ENCODE peak calls at places on chromosomes 6 and 20, in four cellular contexts. M is IMR-90, X is fibroblast of pulmonary artery, S is fibroblast of mammary gland. A is an unnamed sample.
A peak's percentile ranks its signal among the peaks of the same experiment; 100 is the strongest.

GRCh38 chr6:43444601-43445000 is 10.7 kb downstream of the DLK2 start:
- DNase-seq in S (no peak), X (no peak), M (no peak), A (no peak)

GRCh38 chr6:11632795-11633511 is 95.4 kb downstream of the TMEM170B start:
- DNase-seq in M (peak; percentile 90), X (peak; percentile 52), S (peak; percentile 16), A (no peak)

GRCh38 chr6:134296762-134297161 is 21.1 kb downstream of the SGK1 start:
- DNase-seq in X (no peak), S (no peak), M (no peak), A (no peak)

GRCh38 chr6:24897186-24897585 is 38.6 kb downstream of the RIPOR2 start:
- DNase-seq in M (no peak), X (no peak), S (no peak), A (no peak)

GRCh38 chr6:108791700-108792099 is 56.5 kb upstream of the ARMC2 start:
- DNase-seq in S (no peak), X (no peak), M (no peak), A (no peak)

GRCh38 chr20:44291754-44292153 is 19.2 kb downstream of the FITM2 start:
- DNase-seq in S (no peak), M (no peak), X (no peak), A (no peak)

GRCh38 chr6:84773431-84774173 is 9.2 kb upstream of the TBX18 start:
- DNase-seq in M (no peak), S (no peak), X (peak; percentile 73), A (no peak)

GRCh38 chr6:161788531-161788930 is 514.7 kb upstream of the AGPAT4 start:
- DNase-seq in M (no peak), S (no peak), X (no peak), A (no peak)

GRCh38 chr20:4056880-4057279 is 41.5 kb upstream of the RNF24 start:
- DNase-seq in S (no peak), M (no peak), X (no peak), A (no peak)

GRCh38 chr6:72620866-72621242 is 1.0 kb upstream of the KCNQ5 start:
- DNase-seq in S (no peak), M (no peak), X (no peak), A (no peak)

GRCh38 chr6:2891768-2892170 is 11.3 kb downstream of the SERPINB9 start:
- DNase-seq in S (no peak), X (no peak), M (no peak), A (peak; percentile 53)

GRCh38 chr6:128111096-128111495 is 210.2 kb upstream of the THEMIS start:
- DNase-seq in S (peak; percentile 11), M (peak; percentile 5), X (peak; percentile 31), A (no peak)

GRCh38 chr6:168145747-168146596 is 67.0 kb upstream of the FRMD1 start:
- DNase-seq in M (no peak), S (no peak), X (no peak), A (no peak)

GRCh38 chr6:108074057-108074358 is 533 bp downstream of the OSTM1 start:
- DNase-seq in X (no peak), S (no peak), M (peak; percentile 31), A (no peak)

GRCh38 chr6:15543262-15543917 is 119.4 kb downstream of the DTNBP1 start:
- DNase-seq in X (no peak), M (no peak), S (no peak), A (no peak)

GRCh38 chr6:150293423-150294280 is 75.2 kb upstream of the IYD start:
- DNase-seq in X (peak; percentile 52), S (peak; percentile 92), M (peak; percentile 74), A (peak; percentile 65)

GRCh38 chr6:133587841-133588240 is 301.1 kb upstream of the TCF21 start:
- DNase-seq in X (peak; percentile 47), S (peak; percentile 84), M (peak; percentile 87), A (peak; percentile 47)

GRCh38 chr6:12585497-12585958 is 131.0 kb upstream of the PHACTR1 start:
- DNase-seq in S (no peak), M (peak; percentile 19), X (peak; percentile 86), A (no peak)

GRCh38 chr20:46293084-46293483 is 15.2 kb downstream of the CDH22 start:
- DNase-seq in X (peak; percentile 68), M (peak; percentile 52), S (peak; percentile 34), A (peak; percentile 11)

GRCh38 chr6:168171673-168172352 is 92.8 kb upstream of the FRMD1 start:
- DNase-seq in X (no peak), S (no peak), M (no peak), A (no peak)

GRCh38 chr6:11888725-11889124 is 110.1 kb upstream of the ADTRP start:
- DNase-seq in S (no peak), M (no peak), X (no peak), A (no peak)

GRCh38 chr20:3653921-3654320 is 9.3 kb downstream of the GFRA4 start:
- DNase-seq in X (no peak), S (no peak), M (no peak), A (no peak)

GRCh38 chr20:50034567-50035170 is 51.9 kb downstream of the SNAI1 start:
- DNase-seq in M (peak; percentile 37), S (peak; percentile 36), X (peak; percentile 58), A (no peak)

GRCh38 chr6:168451805-168452204 is 10.8 kb downstream of the SMOC2 start:
- DNase-seq in M (no peak), X (no peak), S (no peak), A (no peak)

GRCh38 chr6:83226517-83226916 is 33.4 kb downstream of the RWDD2A start:
- DNase-seq in M (peak; percentile 39), S (peak; percentile 10), X (no peak), A (no peak)

GRCh38 chr20:3857405-3857804 is 10.8 kb downstream of the MAVS start:
- DNase-seq in X (no peak), S (no peak), M (no peak), A (no peak)

GRCh38 chr20:8427419-8428065 is 295.5 kb downstream of the PLCB1 start:
- DNase-seq in X (peak; percentile 95), S (no peak), M (peak; percentile 17), A (no peak)

GRCh38 chr6:143015300-143015706 is 45.4 kb upstream of the AIG1 start:
- DNase-seq in S (peak; percentile 17), M (no peak), X (no peak), A (no peak)

GRCh38 chr6:36839819-36840379 is 655 bp upstream of the CPNE5 start:
- DNase-seq in M (no peak), X (no peak), S (no peak), A (no peak)

GRCh38 chr20:57082546-57082945 is 183.9 kb downstream of the BMP7 start:
- DNase-seq in X (no peak), S (no peak), M (no peak), A (no peak)

GRCh38 chr6:168535711-168536110 is 94.7 kb downstream of the SMOC2 start:
- DNase-seq in X (no peak), S (no peak), M (no peak), A (no peak)

GRCh38 chr6:89439014-89439413 is 6.1 kb downstream of the ANKRD6 start:
- DNase-seq in X (no peak), M (no peak), S (no peak), A (no peak)
- H3K4me3 ChIP-seq in X (no peak overlapping the region), M (no peak overlapping the region), S (no peak overlapping the region), A (no peak overlapping the region)

GRCh38 chr6:53796791-53797190 is 2.0 kb downstream of the LRRC1 start:
- DNase-seq in X (no peak), M (no peak), S (no peak), A (no peak)
- H3K4me3 ChIP-seq in X (no peak overlapping the region), M (no peak overlapping the region), S (no peak overlapping the region), A (no peak overlapping the region)

GRCh38 chr20:1490643-1491042 is 577 bp downstream of the SIRPB2 start:
- DNase-seq in S (no peak), M (no peak), X (no peak), A (no peak)
- H3K4me3 ChIP-seq in S (no peak overlapping the region), M (no peak overlapping the region), X (no peak overlapping the region), A (no peak overlapping the region)

GRCh38 chr20:62920039-62920645 is 6.2 kb downstream of the DIDO1 start:
- DNase-seq in S (no peak), M (no peak), X (no peak), A (no peak)

GRCh38 chr20:62916703-62917476 is 9.4 kb downstream of the DIDO1 start:
- DNase-seq in M (no peak), S (no peak), X (no peak), A (no peak)

GRCh38 chr20:62918830-62919229 is 7.5 kb downstream of the DIDO1 start:
- DNase-seq in X (no peak), M (no peak), S (no peak), A (no peak)

GRCh38 chr20:62918137-62918536 is 8.2 kb downstream of the DIDO1 start:
- DNase-seq in M (no peak), S (no peak), X (no peak), A (no peak)

GRCh38 chr20:62917720-62918119 is 8.6 kb downstream of the DIDO1 start:
- DNase-seq in X (no peak), S (no peak), M (no peak), A (no peak)
- H3K4me3 ChIP-seq in X (no peak overlapping the region), S (no peak overlapping the region), M (no peak overlapping the region), A (no peak overlapping the region)

DNA sequence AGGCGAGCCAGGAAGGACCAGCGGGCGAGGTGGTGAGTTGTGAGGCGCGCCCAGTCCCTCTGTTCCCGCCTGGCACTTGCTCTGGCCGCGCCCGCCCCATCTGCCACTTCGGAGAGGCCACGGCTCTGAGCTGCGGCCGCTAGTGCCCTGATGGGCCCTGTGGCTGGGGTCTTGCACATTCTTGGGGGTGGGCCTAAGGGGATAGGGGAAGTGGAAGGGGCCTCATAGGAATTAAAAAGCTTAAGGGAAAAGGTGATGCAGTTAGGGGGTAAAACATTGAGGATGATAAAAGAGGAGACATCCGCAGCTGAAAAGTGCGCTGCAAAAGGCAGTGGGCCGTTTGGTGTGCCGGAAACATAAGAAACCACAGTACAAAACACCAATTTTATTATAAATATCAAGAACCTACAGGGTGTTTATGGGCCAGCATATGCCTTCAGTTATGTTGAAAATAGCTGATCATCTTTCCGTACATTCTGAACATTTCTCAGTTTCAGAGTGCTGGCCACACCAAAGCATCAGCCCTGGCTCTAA is 1.1 kb upstream of the PSMB8 start:
- DNase-seq in M (no peak), X (no peak), S (no peak), A (no peak)
- H3K4me3 ChIP-seq in M (peak overlapping the region; percentile 73), X (peak overlapping the region; percentile 92), S (peak overlapping the region; percentile 74), A (peak overlapping the region; percentile 69)

DNA sequence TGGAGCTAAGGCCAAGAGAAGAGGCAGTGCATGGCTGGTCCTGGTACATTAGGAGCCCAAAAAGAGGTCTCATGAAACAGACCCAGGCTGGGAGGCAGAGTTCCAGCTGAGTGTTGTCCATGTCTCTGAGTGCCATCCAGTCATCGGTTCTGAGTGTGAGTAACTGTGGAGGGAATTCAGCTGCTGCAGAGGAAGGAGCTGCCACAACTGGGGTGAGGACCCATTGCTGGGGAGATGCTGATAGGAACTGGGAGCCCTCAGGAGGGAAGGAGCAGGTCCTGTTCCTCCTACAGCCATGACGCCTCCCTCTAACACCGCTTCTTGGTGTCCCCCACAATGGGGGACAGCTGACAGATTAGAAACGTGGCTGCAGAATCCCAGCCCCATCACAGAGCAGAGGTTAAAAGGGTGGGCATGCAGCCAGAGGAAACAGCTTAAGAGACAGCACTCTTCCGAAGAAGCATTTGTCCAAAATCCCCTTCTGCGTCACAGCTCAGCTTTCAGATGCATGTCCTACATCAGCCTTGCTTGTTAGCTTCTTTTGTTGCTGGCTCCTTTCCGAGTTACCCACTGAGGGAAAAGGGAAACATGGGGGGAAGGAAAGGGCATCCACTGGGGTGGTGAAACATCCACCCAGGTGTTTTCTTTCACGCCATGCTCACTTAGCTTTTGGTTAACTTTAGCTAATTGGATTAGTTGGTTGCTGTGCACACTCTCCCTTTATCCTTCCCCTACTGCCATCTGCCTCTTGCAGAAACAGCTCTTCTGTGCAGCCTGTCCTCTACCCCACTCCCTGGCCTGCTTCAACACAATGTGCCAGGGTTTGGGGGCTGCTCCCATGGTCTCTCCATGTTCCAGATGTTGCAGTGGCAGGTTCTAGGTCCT is 239.2 kb downstream of the SYNDIG1 start:
- DNase-seq in X (no peak), M (peak; percentile 4), S (no peak), A (no peak)
- H3K4me3 ChIP-seq in X (no peak overlapping the region), M (no peak overlapping the region), S (no peak overlapping the region), A (no peak overlapping the region)